ENCODE peak calls at places on chromosomes 1 and 21, in seven cellular contexts. L, W, R, J, M, K and E are unnamed samples.

GRCh38 chr1:11728126-11728806 is 7.7 kb upstream of the AGTRAP start:
- DNase-seq in K (no peak), W (no peak), R (no peak), L (no peak), M (no peak), J (no peak), E (no peak)

GRCh38 chr1:167634435-167634834 is 4.4 kb downstream of the RCSD1 start:
- DNase-seq in K (no peak), L (no peak), M (no peak), J (no peak), W (no peak), R (no peak), E (no peak)

GRCh38 chr1:169491845-169492281 is 6.1 kb upstream of the SLC19A2 start:
- DNase-seq in M (no peak), J (no peak), W (no peak), L (peak), K (no peak), R (no peak), E (no peak)

GRCh38 chr1:11071463-11072215 is 11.8 kb upstream of the SRM start:
- DNase-seq in M (no peak), K (peak), W (no peak), L (peak), R (peak), J (no peak), E (peak)

GRCh38 chr1:209409786-209410185 is 173.7 kb upstream of the CAMK1G start:
- DNase-seq in L (no peak), R (no peak), K (no peak), J (no peak), M (no peak), W (no peak), E (no peak)

GRCh38 chr1:54945393-54945936 is 35.0 kb upstream of the TMEM61 start:
- DNase-seq in J (no peak), M (peak), R (peak), L (no peak), W (no peak), K (peak), E (no peak)

GRCh38 chr1:203428981-203429599 is 46.5 kb upstream of the PRELP start:
- DNase-seq in J (no peak), R (no peak), K (peak), M (peak), W (no peak), L (no peak), E (peak)

GRCh38 chr1:41044197-41044596 is 22.7 kb upstream of the SLFNL1 start:
- DNase-seq in J (no peak), L (no peak), R (no peak), M (peak), W (no peak), K (no peak), E (no peak)

GRCh38 chr1:67685067-67685557 is at the start of gene GADD45A:
- DNase-seq in R (peak), W (peak), M (peak), L (peak), J (peak), K (peak), E (peak)

GRCh38 chr1:157025856-157026255 is 19.7 kb downstream of the ARHGEF11 start:
- DNase-seq in L (no peak), J (no peak), R (no peak), K (no peak), W (no peak), M (no peak), E (no peak)

GRCh38 chr1:218304281-218305039 is 19.4 kb downstream of the RRP15 start:
- DNase-seq in K (no peak), W (no peak), J (no peak), R (no peak), M (no peak), L (no peak), E (no peak)

GRCh38 chr1:67479146-67479891 is 49.1 kb upstream of the SERBP1 start:
- DNase-seq in J (no peak), L (no peak), K (peak), M (no peak), W (no peak), R (no peak), E (peak)

GRCh38 chr1:76862447-76862846 is 4.8 kb upstream of the ST6GALNAC5 start:
- DNase-seq in L (no peak), W (no peak), J (no peak), K (no peak), M (no peak), R (no peak), E (no peak)

GRCh38 chr21:45306832-45307571 is 19.3 kb upstream of the POFUT2 start:
- DNase-seq in K (peak), J (no peak), M (peak), W (peak), R (peak), L (peak), E (no peak)

GRCh38 chr1:91640877-91641526 is 140.4 kb downstream of the CDC7 start:
- DNase-seq in W (no peak), K (no peak), J (no peak), L (no peak), R (no peak), M (no peak), E (no peak)

DNA sequence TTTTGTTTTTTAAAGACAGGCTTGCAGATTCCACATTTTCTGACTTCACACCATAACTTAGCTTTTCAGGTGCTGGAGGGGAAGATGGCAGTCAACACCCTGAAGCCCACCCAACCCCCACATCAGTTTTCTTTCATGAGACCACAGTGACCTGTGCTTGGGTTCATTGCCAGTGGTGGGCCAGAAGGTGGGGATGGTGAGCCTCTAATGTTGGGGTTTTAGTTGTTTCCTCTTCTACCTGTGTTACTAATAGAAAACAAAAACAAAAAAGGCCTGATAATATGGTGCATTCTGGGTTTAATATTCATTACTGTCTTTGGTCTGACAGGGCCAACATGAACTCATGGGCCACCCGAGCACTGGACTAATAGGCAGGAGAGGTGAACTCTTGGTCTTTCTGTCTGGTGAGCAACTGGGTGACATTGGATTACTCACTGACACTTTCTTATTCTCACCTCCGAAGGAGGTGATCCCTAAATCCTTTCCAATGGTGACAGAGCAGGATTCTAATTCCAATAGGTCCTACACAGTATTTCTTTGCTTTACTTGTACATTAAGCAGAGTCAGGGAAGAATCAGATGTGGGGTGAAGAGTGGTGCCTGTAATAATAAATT is 132.8 kb downstream of the CLIC6 start:
- DNase-seq in M (no peak), K (no peak), R (no peak), J (no peak), L (no peak), W (no peak), E (no peak)
- TF ChIP-seq CTCF in M (no peak), K (no peak), R (no peak), J (no peak), L (peak), W (peak), E (no peak)

GRCh38 chr1:25110037-25110436 is 122.3 kb downstream of the SYF2 start:
- DNase-seq in L (no peak), K (no peak), M (no peak), W (no peak), R (no peak), J (no peak), E (no peak)
- TF ChIP-seq POLR2AphosphoS5 in L (no peak), K (no peak), M (no peak), W (no peak), R (no peak), J (no peak), E (no peak)

DNA sequence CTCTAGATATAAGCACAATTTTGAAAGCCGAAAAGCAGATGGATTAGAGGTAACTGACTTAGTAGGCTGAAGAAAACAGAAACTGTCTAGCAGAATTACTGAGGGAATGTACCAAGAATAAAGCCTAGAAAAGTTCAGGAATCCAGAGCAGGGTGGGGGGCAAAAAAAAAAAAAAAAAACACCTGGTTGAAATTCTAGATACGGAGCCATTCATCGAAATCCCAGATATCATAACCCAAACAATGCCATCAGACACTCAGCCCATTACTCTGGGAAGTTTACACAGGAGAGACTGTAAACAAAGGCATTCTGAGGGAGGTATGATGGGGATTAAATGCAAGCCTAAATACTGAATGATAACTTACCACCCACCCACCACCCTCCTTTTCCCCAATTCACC is 45.6 kb downstream of the ENAH start:
- DNase-seq in R (no peak), L (no peak), M (no peak), J (no peak), W (no peak), K (no peak), E (no peak)
- TF ChIP-seq CTCF in R (no peak), L (no peak), M (no peak), J (no peak), W (no peak), K (no peak), E (no peak)

GRCh38 chr1:1411626-1412025 is 4.5 kb upstream of the MRPL20 start:
- DNase-seq in W (no peak), R (no peak), K (no peak), L (no peak), M (no peak), J (no peak), E (no peak)
- TF ChIP-seq POLR2AphosphoS5 in W (no peak), R (no peak), K (no peak), L (no peak), M (no peak), J (peak), E (no peak)

GRCh38 chr1:182525342-182525741 is 63.7 kb downstream of the RNASEL start:
- DNase-seq in R (no peak), J (no peak), K (no peak), W (no peak), M (no peak), L (no peak), E (no peak)

GRCh38 chr1:182527680-182528079 is 61.4 kb downstream of the RNASEL start:
- DNase-seq in M (no peak), K (no peak), L (no peak), R (no peak), J (no peak), W (no peak), E (no peak)
- TF ChIP-seq CTCF in M (no peak), K (no peak), L (no peak), R (no peak), J (no peak), W (no peak), E (no peak)

GRCh38 chr1:160610584-160611242 is 31.4 kb upstream of the CD84 start:
- DNase-seq in W (no peak), R (no peak), K (no peak), J (no peak), M (no peak), L (no peak), E (no peak)
- TF ChIP-seq POLR2AphosphoS5 in W (no peak), R (no peak), K (no peak), J (no peak), M (no peak), L (no peak), E (no peak)